ENCODE peak calls at places on chromosomes 2 and 18, in six cellular contexts. W is A172, A is tibial artery, U is left kidney, X is Calu3, M is nucleus accumbens. Y is an unnamed sample.
A peak's percentile ranks its signal among the peaks of the same experiment; 100 is the strongest.

GRCh38 chr2:60341151-60341550 is 212.3 kb downstream of the BCL11A start:
- DNase-seq in W (no peak), A (no peak), U (no peak), X (no peak), M (no peak), Y (no peak)

GRCh38 chr2:169768262-169768995 is 30.2 kb upstream of the SSB start:
- DNase-seq in W (no peak), A (no peak), U (peak; percentile 22), X (no peak), M (no peak), Y (no peak)

GRCh38 chr18:75005622-75006021 is 203.3 kb downstream of the PTGR3 start:
- DNase-seq in W (no peak), A (no peak), U (no peak), X (no peak), M (no peak), Y (peak; percentile 31)

GRCh38 chr18:51211552-51211951 is 14.1 kb upstream of the MEX3C start:
- DNase-seq in W (peak; percentile 80), A (peak; percentile 53), U (no peak), X (peak; percentile 85), M (no peak), Y (peak; percentile 94)

GRCh38 chr18:4789506-4789905 is 334.4 kb upstream of the DLGAP1 start:
- DNase-seq in W (no peak), A (no peak), U (no peak), X (no peak), M (no peak), Y (no peak)

GRCh38 chr2:101815154-101815553 is 117.6 kb downstream of the MAP4K4 start:
- DNase-seq in W (no peak), A (no peak), U (no peak), X (no peak), M (no peak), Y (no peak)

GRCh38 chr2:110876167-110876999 is 144.0 kb downstream of the ACOXL start:
- DNase-seq in W (no peak), A (no peak), U (no peak), X (no peak), M (no peak), Y (no peak)

GRCh38 chr2:215397632-215398341 is 38.1 kb downstream of the FN1 start:
- DNase-seq in W (no peak), A (no peak), U (no peak), X (no peak), M (no peak), Y (no peak)

GRCh38 chr2:123453772-123454171 is 571.3 kb upstream of the CNTNAP5 start:
- DNase-seq in W (no peak), A (no peak), U (no peak), X (no peak), M (no peak), Y (no peak)

GRCh38 chr2:27954261-27954673 is 63.7 kb downstream of the BABAM2 start:
- DNase-seq in W (peak; percentile 30), A (no peak), U (peak; percentile 19), X (no peak), M (no peak), Y (peak; percentile 66)

GRCh38 chr2:147420517-147420916 is 424.3 kb upstream of the ACVR2A start:
- DNase-seq in W (no peak), A (no peak), U (no peak), X (no peak), M (no peak), Y (no peak)

GRCh38 chr2:60641866-60642788 is 88.7 kb upstream of the BCL11A start:
- DNase-seq in W (peak; percentile 41), A (no peak), U (peak; percentile 55), X (peak; percentile 20), M (no peak), Y (peak; percentile 23)

GRCh38 chr2:104406273-104406726 is 447.6 kb upstream of the POU3F3 start:
- DNase-seq in W (peak; percentile 2), A (no peak), U (peak; percentile 20), X (no peak), M (no peak), Y (peak; percentile 60)

GRCh38 chr2:160715428-160715827 is 221.8 kb upstream of the RBMS1 start:
- DNase-seq in W (no peak), A (no peak), U (no peak), X (no peak), M (no peak), Y (no peak)

GRCh38 chr2:136248242-136248641 is 130.3 kb upstream of the CXCR4 start:
- DNase-seq in W (peak; percentile 31), A (peak; percentile 52), U (peak; percentile 24), X (no peak), M (no peak), Y (peak; percentile 84)

GRCh38 chr2:37973615-37974353 is 48.7 kb downstream of the RMDN2 start:
- DNase-seq in W (no peak), A (no peak), U (peak; percentile 4), X (no peak), M (no peak), Y (no peak)

GRCh38 chr2:28134262-28134812 is 243.8 kb downstream of the BABAM2 start:
- DNase-seq in W (no peak), A (no peak), U (no peak), X (peak; percentile 41), M (no peak), Y (no peak)

GRCh38 chr2:124753842-124754241 is 728.8 kb downstream of the CNTNAP5 start:
- DNase-seq in W (no peak), A (no peak), U (no peak), X (no peak), M (no peak), Y (no peak)

GRCh38 chr18:63309422-63309821 is 10.1 kb downstream of the BCL2 start:
- DNase-seq in W (no peak), A (no peak), U (no peak), X (no peak), M (no peak), Y (no peak)

GRCh38 chr2:20151116-20151571 is 73.8 kb downstream of the SDC1 start:
- DNase-seq in W (no peak), A (no peak), U (peak; percentile 88), X (no peak), M (no peak), Y (no peak)

GRCh38 chr2:36834721-36835120 is 131.6 kb downstream of the STRN start:
- DNase-seq in W (no peak), A (no peak), U (no peak), X (no peak), M (no peak), Y (no peak)

GRCh38 chr2:8306530-8307351 is 375.1 kb upstream of the ID2 start:
- DNase-seq in W (peak; percentile 87), A (no peak), U (no peak), X (no peak), M (no peak), Y (peak; percentile 78)

GRCh38 chr18:64244571-64244970 is 95.7 kb upstream of the LINC00305 start:
- DNase-seq in W (no peak), A (no peak), U (peak; percentile 44), X (peak; percentile 5), M (no peak), Y (no peak)

GRCh38 chr2:178250429-178250828 is 56.1 kb downstream of the OSBPL6 start:
- DNase-seq in W (no peak), A (no peak), U (no peak), X (no peak), M (no peak), Y (no peak)

GRCh38 chr18:49061906-49062831 is 111.4 kb upstream of the SMAD7 start:
- DNase-seq in W (no peak), A (no peak), U (no peak), X (no peak), M (no peak), Y (no peak)

GRCh38 chr2:75055307-75055819 is 96.9 kb downstream of the POLE4 start:
- DNase-seq in W (no peak), A (no peak), U (no peak), X (no peak), M (no peak), Y (no peak)

GRCh38 chr2:25491966-25492532 is 150.3 kb upstream of the DNMT3A start:
- DNase-seq in W (peak; percentile 15), A (no peak), U (no peak), X (no peak), M (no peak), Y (peak; percentile 79)

GRCh38 chr18:2380101-2380500 is 191.2 kb downstream of the METTL4 start:
- DNase-seq in W (no peak), A (no peak), U (peak; percentile 35), X (no peak), M (no peak), Y (no peak)

GRCh38 chr2:71426721-71427120 is 26.6 kb upstream of the DYSF start:
- DNase-seq in W (no peak), A (no peak), U (no peak), X (no peak), M (no peak), Y (no peak)

GRCh38 chr2:196473617-196474016 is 165.9 kb upstream of the CCDC150 start:
- DNase-seq in W (no peak), A (no peak), U (peak; percentile 11), X (no peak), M (no peak), Y (no peak)

Y was measured in astrocyte.